ENCODE peak calls at places on chromosomes 13 and 19, in seven cellular contexts. Q is Peyer's patch, Z is IMR-90, S is ovary, T is adrenal gland, F is tibial nerve, E is uterus. B is an unnamed sample.

GRCh38 chr13:27176772-27177171 is 5.2 kb upstream of the USP12 start:
- DNase-seq in Q (no peak), Z (no peak), S (no peak), T (no peak), F (no peak), E (no peak), B (no peak)

GRCh38 chr13:113802090-113802531 is 43.1 kb downstream of the TMEM255B start:
- DNase-seq in Q (no peak), Z (peak; percentile 72), S (peak; percentile 73), T (no peak), F (peak; percentile 68), E (peak; percentile 71), B (no peak)

GRCh38 chr19:35060160-35060855 is 18.8 kb downstream of the HPN start:
- DNase-seq in Q (no peak), Z (no peak), S (no peak), T (no peak), F (no peak), E (no peak), B (no peak)

GRCh38 chr13:113605461-113605860 is 20.9 kb downstream of the TFDP1 start:
- DNase-seq in Q (no peak), Z (no peak), S (no peak), T (no peak), F (no peak), E (no peak), B (no peak)

GRCh38 chr13:65112123-65113075 is 2117.7 kb downstream of the PCDH9 start:
- DNase-seq in Q (no peak), Z (peak; percentile 55), S (no peak), T (no peak), F (no peak), E (no peak), B (no peak)

GRCh38 chr13:48588120-48588519 is 55.2 kb upstream of the RCBTB2 start:
- DNase-seq in Q (no peak), Z (no peak), S (no peak), T (no peak), F (no peak), E (no peak), B (no peak)

GRCh38 chr13:101655435-101655834 is 203.0 kb downstream of the ITGBL1 start:
- DNase-seq in Q (no peak), Z (no peak), S (no peak), T (no peak), F (no peak), E (no peak), B (no peak)

GRCh38 chr13:37995052-37995451 is 125.5 kb upstream of the TRPC4 start:
- DNase-seq in Q (no peak), Z (peak; percentile 0), S (no peak), T (no peak), F (no peak), E (no peak), B (no peak)

GRCh38 chr13:50448535-50448981 is 394.9 kb downstream of the DLEU7 start:
- DNase-seq in Q (no peak), Z (no peak), S (no peak), T (no peak), F (no peak), E (no peak), B (no peak)

GRCh38 chr19:5785423-5785822 is 877 bp upstream of the PRR22 start:
- DNase-seq in Q (no peak), Z (no peak), S (peak; percentile 18), T (no peak), F (no peak), E (no peak), B (no peak)

GRCh38 chr13:43374621-43375020 is 351.2 kb downstream of the DNAJC15 start:
- DNase-seq in Q (no peak), Z (peak; percentile 64), S (no peak), T (no peak), F (no peak), E (no peak), B (no peak)

GRCh38 chr13:40776681-40777165 is 5.7 kb upstream of the MRPS31 start:
- DNase-seq in Q (peak; percentile 76), Z (peak; percentile 55), S (no peak), T (no peak), F (no peak), E (no peak), B (no peak)

GRCh38 chr19:32543107-32543900 is 37.7 kb upstream of the PDCD5 start:
- DNase-seq in Q (no peak), Z (peak; percentile 6), S (no peak), T (no peak), F (no peak), E (no peak), B (no peak)

GRCh38 chr13:32426981-32427851 is 714 bp downstream of the N4BP2L1 start:
- DNase-seq in Q (peak; percentile 56), Z (peak; percentile 29), S (peak; percentile 75), T (peak; percentile 45), F (peak; percentile 39), E (peak; percentile 57), B (peak; percentile 57)

GRCh38 chr13:59319276-59319675 is 844.5 kb downstream of the DIAPH3 start:
- DNase-seq in Q (no peak), Z (no peak), S (no peak), T (no peak), F (no peak), E (no peak), B (no peak)

GRCh38 chr19:1113278-1113985 is 9.6 kb downstream of the GPX4 start:
- DNase-seq in Q (peak; percentile 97), Z (peak; percentile 94), S (peak; percentile 98), T (peak; percentile 97), F (peak; percentile 98), E (peak; percentile 95), B (peak; percentile 95)
- TF ChIP-seq POLR2A in Q (no peak), Z (no peak), S (no peak), T (no peak), F (no peak), E (peak; percentile 27), B (peak; percentile 48)

DNA sequence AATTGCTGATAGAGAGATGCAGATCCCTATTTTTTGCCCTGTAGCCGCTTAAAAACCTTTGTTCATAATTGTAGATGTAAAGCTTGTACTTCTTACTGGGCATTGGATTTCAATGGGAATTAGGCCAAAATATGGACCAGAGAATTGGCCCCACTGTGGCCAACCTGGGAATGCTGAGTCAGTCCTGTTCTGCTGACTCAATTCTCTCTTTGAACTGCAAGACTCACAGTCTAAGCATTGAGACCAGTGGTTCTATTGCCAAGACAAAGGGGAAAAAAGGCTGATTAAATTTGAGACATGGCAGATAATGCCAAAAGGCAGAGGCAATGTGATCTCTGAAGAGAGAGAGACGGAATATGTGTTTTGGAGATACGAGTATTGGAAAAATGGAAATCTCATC is 72.5 kb upstream of the UBL3 start:
- DNase-seq in Q (no peak), Z (peak; percentile 71), S (no peak), T (no peak), F (no peak), E (no peak), B (no peak)
- H3K4me1 ChIP-seq in Q (no peaks in the 10 kb centered on the region), Z (peaks cover 27% of the 10 kb centered on the region), S (peaks cover 17% of the 10 kb centered on the region), T (peaks cover 28% of the 10 kb centered on the region), F (peaks cover 24% of the 10 kb centered on the region), E (peaks cover 6% of the 10 kb centered on the region), B (peaks cover 12% of the 10 kb centered on the region)

GRCh38 chr13:108495686-108496363 is 133.6 kb upstream of the MYO16 start:
- DNase-seq in Q (no peak), Z (no peak), S (no peak), T (no peak), F (no peak), E (no peak), B (no peak)
- H3K4me3 ChIP-seq in Q (peak overlapping the region; percentile 36), Z (no peak overlapping the region), S (no peak overlapping the region), T (no peak overlapping the region), F (peak overlapping the region; percentile 31), E (no peak overlapping the region), B (peak overlapping the region; percentile 19)

GRCh38 chr19:48988286-48988685 is 4.8 kb downstream of the GYS1 start:
- DNase-seq in Q (no peak), Z (no peak), S (no peak), T (no peak), F (no peak), E (no peak), B (no peak)

GRCh38 chr19:48988860-48989259 is 4.2 kb downstream of the GYS1 start:
- DNase-seq in Q (no peak), Z (no peak), S (no peak), T (no peak), F (no peak), E (no peak), B (no peak)

GRCh38 chr19:48990400-48990799 is 2.7 kb downstream of the GYS1 start:
- DNase-seq in Q (no peak), Z (no peak), S (no peak), T (no peak), F (no peak), E (no peak), B (no peak)

GRCh38 chr19:48991011-48991609 is 2.0 kb downstream of the GYS1 start:
- DNase-seq in Q (no peak), Z (no peak), S (peak; percentile 38), T (no peak), F (no peak), E (no peak), B (no peak)

DNA sequence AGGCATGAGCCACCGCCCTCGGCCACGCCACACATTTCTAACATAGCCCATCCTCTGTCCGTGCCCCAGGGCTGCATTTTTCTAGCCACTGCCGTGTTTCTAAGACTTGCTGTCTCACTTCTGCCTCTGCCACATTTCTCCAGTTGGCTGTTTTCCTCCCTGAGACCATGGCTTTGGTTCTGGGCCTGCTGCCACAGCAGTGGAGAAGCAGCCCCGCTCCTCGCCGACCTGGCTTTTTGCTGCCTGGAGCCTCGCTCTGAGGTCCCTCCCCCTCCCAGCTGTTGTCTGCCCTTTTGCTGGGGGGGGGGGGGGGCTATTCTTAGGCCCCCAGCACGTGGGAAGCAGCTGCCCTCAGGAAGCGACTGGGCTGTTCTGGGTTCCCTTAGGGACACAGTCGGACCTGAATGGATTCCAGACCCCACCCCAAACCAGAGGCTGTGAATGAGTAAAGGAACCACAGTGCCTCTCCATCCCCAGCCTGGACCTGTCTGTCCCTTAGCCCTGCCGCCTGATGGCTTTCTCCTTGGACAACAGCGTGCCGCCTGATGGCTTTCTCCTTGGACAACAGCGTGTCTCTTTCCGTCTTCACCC is 3.3 kb downstream of the GYS1 start:
- DNase-seq in Q (no peak), Z (no peak), S (no peak), T (no peak), F (no peak), E (no peak), B (no peak)
- TF ChIP-seq POLR2A in Q (no peak), Z (no peak), S (no peak), T (no peak), F (no peak), E (no peak), B (no peak)

GRCh38 chr19:4715529-4716221 is 8.0 kb downstream of the DPP9 start:
- DNase-seq in Q (no peak), Z (no peak), S (no peak), T (peak; percentile 48), F (no peak), E (no peak), B (no peak)

GRCh38 chr19:4720037-4720700 is 3.5 kb downstream of the DPP9 start:
- DNase-seq in Q (no peak), Z (no peak), S (no peak), T (no peak), F (no peak), E (no peak), B (no peak)

GRCh38 chr19:4719499-4719866 is 4.2 kb downstream of the DPP9 start:
- DNase-seq in Q (no peak), Z (no peak), S (no peak), T (no peak), F (no peak), E (no peak), B (no peak)

GRCh38 chr19:4717191-4717965 is 6.3 kb downstream of the DPP9 start:
- DNase-seq in Q (no peak), Z (peak; percentile 70), S (no peak), T (no peak), F (peak; percentile 53), E (no peak), B (no peak)

GRCh38 chr19:4717966-4718701 is 5.5 kb downstream of the DPP9 start:
- DNase-seq in Q (no peak), Z (no peak), S (no peak), T (no peak), F (no peak), E (no peak), B (no peak)
- H3K4me1 ChIP-seq in Q (peaks cover 3% of the 10 kb centered on the region), Z (peaks cover 15% of the 10 kb centered on the region), S (peaks cover 7% of the 10 kb centered on the region), T (peaks cover 17% of the 10 kb centered on the region), F (peaks cover 13% of the 10 kb centered on the region), E (no peaks in the 10 kb centered on the region), B (peaks cover 25% of the 10 kb centered on the region)

B was measured in prostate gland.